ENCODE peak calls at places on chromosome X, in ten cellular contexts. K is endothelial cell, Z is lower lobe of right lung, I is sigmoid colon, A is astrocyte of the spinal cord, N is mucosa of descending colon, Q is neural progenitor cell, L is right lobe of liver, T is body of pancreas, C is upper lobe of right lung. S is an unnamed sample.

GRCh38 chrX:83845397-83845796 is 15.5 kb upstream of the CYLC1 start:
- DNase-seq in K (peak; percentile 2), Z (no peak), I (no peak), A (peak; percentile 2), N (no peak), Q (peak; percentile 53), L (no peak), T (peak; percentile 3), C (no peak), S (no peak)

GRCh38 chrX:67727576-67727975 is 183.8 kb downstream of the AR start:
- DNase-seq in K (no peak), Z (no peak), I (no peak), A (no peak), N (no peak), Q (no peak), L (no peak), T (no peak), C (no peak), S (no peak)

GRCh38 chrX:110045421-110045820 is 42.5 kb downstream of the TMEM164 start:
- DNase-seq in K (no peak), Z (no peak), I (no peak), A (no peak), N (no peak), Q (no peak), L (no peak), T (no peak), C (no peak), S (no peak)

GRCh38 chrX:72107320-72107719 is 24.4 kb downstream of the RTL5 start:
- DNase-seq in K (no peak), Z (no peak), I (no peak), A (no peak), N (no peak), Q (no peak), L (peak; percentile 51), T (no peak), C (no peak), S (peak; percentile 86)

GRCh38 chrX:153746359-153746758 is 17.7 kb upstream of the PLXNB3 start:
- DNase-seq in K (no peak), Z (no peak), I (no peak), A (no peak), N (no peak), Q (no peak), L (no peak), T (no peak), C (no peak), S (no peak)

GRCh38 chrX:134634691-134635090 is 23.6 kb downstream of the PLAC1 start:
- DNase-seq in K (no peak), Z (no peak), I (no peak), A (peak; percentile 12), N (no peak), Q (no peak), L (no peak), T (no peak), C (no peak), S (no peak)

GRCh38 chrX:72121381-72121780 is 10.3 kb downstream of the RTL5 start:
- DNase-seq in K (no peak), Z (peak; percentile 65), I (peak; percentile 87), A (peak; percentile 85), N (no peak), Q (no peak), L (peak; percentile 55), T (peak; percentile 50), C (peak; percentile 65), S (peak; percentile 64)

GRCh38 chrX:54089191-54089590 is 44.9 kb upstream of the PHF8 start:
- DNase-seq in K (no peak), Z (no peak), I (no peak), A (no peak), N (no peak), Q (no peak), L (no peak), T (no peak), C (no peak), S (no peak)

GRCh38 chrX:19799319-19800182 is 87.8 kb downstream of the SH3KBP1 start:
- DNase-seq in K (no peak), Z (no peak), I (no peak), A (peak; percentile 40), N (no peak), Q (no peak), L (no peak), T (peak; percentile 5), C (no peak), S (no peak)

GRCh38 chrX:106201502-106202178 is 33.5 kb downstream of the PWWP3B start:
- DNase-seq in K (no peak), Z (no peak), I (no peak), A (peak; percentile 20), N (no peak), Q (peak; percentile 65), L (no peak), T (no peak), C (no peak), S (no peak)

GRCh38 chrX:41457618-41458192 is 10.6 kb downstream of the NYX start:
- DNase-seq in K (no peak), Z (no peak), I (peak; percentile 39), A (no peak), N (no peak), Q (no peak), L (no peak), T (no peak), C (no peak), S (no peak)

GRCh38 chrX:104750146-104750699 is 184.2 kb downstream of the IL1RAPL2 start:
- DNase-seq in K (no peak), Z (no peak), I (no peak), A (peak; percentile 2), N (no peak), Q (no peak), L (no peak), T (peak; percentile 1), C (no peak), S (no peak)

GRCh38 chrX:16138108-16138427 is 14.7 kb downstream of the GRPR start:
- DNase-seq in K (no peak), Z (no peak), I (no peak), A (no peak), N (no peak), Q (peak; percentile 48), L (no peak), T (no peak), C (no peak), S (no peak)

GRCh38 chrX:135737361-135738071 is 24.1 kb downstream of the CT45A1 start:
- DNase-seq in K (no peak), Z (no peak), I (no peak), A (no peak), N (no peak), Q (no peak), L (no peak), T (no peak), C (no peak), S (no peak)

GRCh38 chrX:40096395-40097091 is 1.2 kb downstream of the BCOR start:
- DNase-seq in K (peak; percentile 30), Z (peak; percentile 62), I (peak; percentile 79), A (peak; percentile 56), N (peak; percentile 70), Q (peak; percentile 61), L (peak; percentile 65), T (peak; percentile 60), C (peak; percentile 81), S (no peak)

GRCh38 chrX:2485460-2485753 is 15.4 kb downstream of the DHRSX start:
- DNase-seq in K (no peak), Z (no peak), I (no peak), A (no peak), N (no peak), Q (no peak), L (no peak), T (no peak), C (no peak), S (no peak)

GRCh38 chrX:28498658-28499057 is 88.6 kb upstream of the IL1RAPL1 start:
- DNase-seq in K (no peak), Z (no peak), I (no peak), A (peak; percentile 32), N (no peak), Q (peak; percentile 78), L (no peak), T (no peak), C (no peak), S (no peak)

GRCh38 chrX:119041175-119041574 is 31.6 kb upstream of the CT47C1 start:
- DNase-seq in K (no peak), Z (no peak), I (peak; percentile 82), A (peak; percentile 82), N (no peak), Q (no peak), L (peak; percentile 53), T (peak; percentile 74), C (no peak), S (peak; percentile 56)

GRCh38 chrX:110315541-110315940 is 2.3 kb downstream of the AMMECR1 start:
- DNase-seq in K (no peak), Z (no peak), I (no peak), A (no peak), N (no peak), Q (no peak), L (no peak), T (no peak), C (no peak), S (no peak)

DNA sequence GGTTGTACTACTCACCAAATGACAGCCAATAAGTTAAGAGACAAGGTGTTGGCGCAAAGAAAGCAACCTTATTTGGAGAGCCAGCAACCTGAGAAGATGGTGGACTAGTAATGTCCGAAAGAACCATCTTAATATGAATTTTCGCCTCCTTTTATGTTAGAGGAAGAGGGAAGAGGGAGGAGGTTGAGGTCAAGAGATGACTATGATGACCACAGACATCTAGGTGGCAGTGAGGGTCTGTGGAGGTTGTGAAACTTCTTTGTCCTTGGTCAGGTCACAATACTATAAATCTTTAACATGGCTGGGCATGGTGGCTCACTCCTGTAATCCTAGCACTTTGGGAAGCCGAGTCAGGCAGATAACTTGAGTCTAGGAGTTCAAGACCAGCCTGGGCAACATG is 15.4 kb downstream of the CDKL5 start:
- DNase-seq in K (no peak), Z (no peak), I (no peak), A (no peak), N (no peak), Q (no peak), L (no peak), T (no peak), C (no peak), S (no peak)
- TF ChIP-seq CTCF in K (no peak), Z (no peak), I (no peak), A (no peak), N (no peak), Q (no peak), L (no peak), T (no peak), C (no peak), S (no peak)

GRCh38 chrX:10401239-10401638 is 219.1 kb downstream of the MID1 start:
- DNase-seq in K (no peak), Z (no peak), I (no peak), A (no peak), N (no peak), Q (no peak), L (no peak), T (no peak), C (no peak), S (no peak)
- TF ChIP-seq CTCF in K (no peak), Z (no peak), I (no peak), A (no peak), N (no peak), Q (no peak), L (no peak), T (no peak), C (no peak), S (no peak)

GRCh38 chrX:74234829-74235228 is 69.2 kb upstream of the ZCCHC13 start:
- DNase-seq in K (no peak), Z (no peak), I (no peak), A (no peak), N (no peak), Q (no peak), L (no peak), T (no peak), C (no peak), S (no peak)
- TF ChIP-seq CTCF in K (no peak), Z (no peak), I (no peak), A (no peak), N (no peak), Q (no peak), L (no peak), T (no peak), C (no peak), S (peak; percentile 28)

GRCh38 chrX:116243039-116243438 is 72.5 kb downstream of the AGTR2 start:
- DNase-seq in K (no peak), Z (no peak), I (no peak), A (no peak), N (no peak), Q (no peak), L (no peak), T (no peak), C (no peak), S (no peak)
- TF ChIP-seq CTCF in K (no peak), Z (no peak), I (no peak), A (no peak), N (no peak), Q (no peak), L (no peak), T (no peak), C (no peak), S (no peak)

S was measured in CD14-positive monocyte.